ENCODE peak calls at places on chromosomes 11 and 22, in five cellular contexts. S is colonic mucosa, N is cardiac muscle cell, L is neural progenitor cell, A is psoas muscle. F is an unnamed sample.

GRCh38 chr11:71062199-71062598 is 190.2 kb downstream of the SHANK2 start:
- DNase-seq in S (no peak), A (no peak), N (no peak), L (no peak), F (no peak)

GRCh38 chr11:64026575-64027213 is 9.0 kb upstream of the FLRT1 start:
- DNase-seq in L (no peak), N (no peak), A (no peak), S (no peak), F (no peak)

GRCh38 chr11:126341760-126342161 is 13.7 kb upstream of the ST3GAL4 start:
- DNase-seq in N (peak; percentile 71), S (no peak), L (no peak), A (peak; percentile 8), F (no peak)

GRCh38 chr11:135075740-135076139 is 663.7 kb upstream of the B3GAT1 start:
- DNase-seq in N (peak; percentile 19), L (peak; percentile 52), A (peak; percentile 69), S (peak; percentile 53), F (no peak)

GRCh38 chr11:107563702-107564101 is 1.8 kb downstream of the ALKBH8 start:
- DNase-seq in A (no peak), N (peak; percentile 74), L (peak; percentile 40), S (peak; percentile 35), F (peak; percentile 9)

GRCh38 chr11:62546244-62546936 is at the start of gene AHNAK:
- DNase-seq in S (peak; percentile 92), L (peak; percentile 86), N (peak; percentile 73), A (peak; percentile 93), F (peak; percentile 57)

GRCh38 chr11:119192111-119192510 is 6.8 kb downstream of the NHERF4 start:
- DNase-seq in N (peak; percentile 33), S (no peak), A (no peak), L (no peak), F (no peak)

GRCh38 chr11:69392104-69392653 is 89.3 kb upstream of the LINC01488 start:
- DNase-seq in S (no peak), A (peak; percentile 51), L (no peak), N (no peak), F (no peak)

GRCh38 chr11:59898652-59899051 is 20.1 kb downstream of the OOSP3 start:
- DNase-seq in N (no peak), L (no peak), S (no peak), A (no peak), F (no peak)

GRCh38 chr11:8988329-8989234 is 15.2 kb downstream of the NRIP3 start:
- DNase-seq in L (no peak), S (no peak), N (peak; percentile 15), A (no peak), F (no peak)

GRCh38 chr22:38795569-38795968 is 1.6 kb upstream of the DNAL4 start:
- DNase-seq in L (no peak), S (no peak), A (no peak), N (no peak), F (no peak)

GRCh38 chr22:37427128-37427710 is at the start of gene ELFN2:
- DNase-seq in S (no peak), L (peak; percentile 61), A (no peak), N (peak; percentile 54), F (no peak)

GRCh38 chr22:37733625-37734401 is 37.0 kb downstream of the TRIOBP start:
- DNase-seq in L (no peak), S (peak; percentile 51), A (no peak), N (no peak), F (no peak)

GRCh38 chr11:1540074-1540473 is 32.0 kb downstream of the DUSP8 start:
- DNase-seq in N (no peak), A (no peak), S (no peak), L (no peak), F (peak; percentile 5)

GRCh38 chr11:133029096-133029495 is 503.2 kb downstream of the OPCML start:
- DNase-seq in N (no peak), L (no peak), S (no peak), A (no peak), F (no peak)

GRCh38 chr11:34564807-34565241 is 51.2 kb upstream of the ELF5 start:
- DNase-seq in N (no peak), L (no peak), A (peak; percentile 55), S (no peak), F (no peak)

GRCh38 chr11:109892321-109892794 is 200.8 kb upstream of the ZC3H12C start:
- DNase-seq in A (no peak), N (no peak), L (no peak), S (no peak), F (no peak)

GRCh38 chr11:877565-877964 is 33.0 kb downstream of the CHID1 start:
- DNase-seq in L (peak; percentile 48), N (no peak), S (no peak), A (no peak), F (no peak)

GRCh38 chr11:15038963-15039362 is 34.4 kb upstream of the CALCB start:
- DNase-seq in A (no peak), L (peak; percentile 23), N (peak; percentile 2), S (no peak), F (no peak)

GRCh38 chr11:6320411-6321207 is at the start of gene CAVIN3:
- DNase-seq in N (peak; percentile 89), L (peak; percentile 73), A (peak; percentile 92), S (peak; percentile 77), F (no peak)

GRCh38 chr22:44180706-44181032 is at the start of gene PARVG:
- DNase-seq in L (no peak), S (no peak), N (no peak), A (no peak), F (peak; percentile 10)

GRCh38 chr11:69744435-69744834 is 30.7 kb downstream of the FGF4 start:
- DNase-seq in S (no peak), N (peak; percentile 92), A (no peak), L (no peak), F (no peak)

GRCh38 chr11:36016709-36017108 is 72.8 kb downstream of the LDLRAD3 start:
- DNase-seq in S (no peak), A (no peak), L (no peak), N (no peak), F (no peak)

GRCh38 chr11:2206291-2206690 is 34.7 kb upstream of the TH start:
- DNase-seq in L (no peak), N (no peak), S (peak; percentile 20), A (peak; percentile 40), F (no peak)

GRCh38 chr11:118401151-118401879 is at the start of gene ATP5MG:
- DNase-seq in L (peak; percentile 96), S (peak; percentile 94), A (peak; percentile 96), N (peak; percentile 94), F (peak; percentile 95)

GRCh38 chr11:10067629-10068300 is 226.3 kb downstream of the SBF2 start:
- DNase-seq in S (no peak), L (peak; percentile 3), N (no peak), A (no peak), F (no peak)

GRCh38 chr22:46086577-46087335 is 63.6 kb upstream of the PPARA start:
- DNase-seq in A (peak; percentile 70), S (no peak), N (no peak), L (no peak), F (no peak)

GRCh38 chr11:119166368-119167076 is 2.0 kb upstream of the NLRX1 start:
- DNase-seq in A (peak; percentile 15), L (no peak), N (peak; percentile 38), S (no peak), F (no peak)

GRCh38 chr11:68930991-68931855 is 27.5 kb downstream of the IGHMBP2 start:
- DNase-seq in S (no peak), A (no peak), L (no peak), N (no peak), F (no peak)

GRCh38 chr22:47381240-47381639 is 618.8 kb downstream of the TBC1D22A start:
- DNase-seq in A (no peak), L (no peak), N (no peak), S (no peak), F (no peak)

GRCh38 chr11:68976563-68976962 is 4.2 kb downstream of the MRGPRD start:
- DNase-seq in L (no peak), N (no peak), A (peak; percentile 41), S (no peak), F (no peak)

GRCh38 chr22:29733362-29734322 is 13.8 kb downstream of the CABP7 start:
- DNase-seq in A (peak; percentile 81), L (no peak), S (peak; percentile 39), N (no peak), F (no peak)

GRCh38 chr11:125382211-125382807 is 113.8 kb downstream of the FEZ1 start:
- DNase-seq in N (no peak), A (no peak), S (no peak), L (no peak), F (no peak)

DNA sequence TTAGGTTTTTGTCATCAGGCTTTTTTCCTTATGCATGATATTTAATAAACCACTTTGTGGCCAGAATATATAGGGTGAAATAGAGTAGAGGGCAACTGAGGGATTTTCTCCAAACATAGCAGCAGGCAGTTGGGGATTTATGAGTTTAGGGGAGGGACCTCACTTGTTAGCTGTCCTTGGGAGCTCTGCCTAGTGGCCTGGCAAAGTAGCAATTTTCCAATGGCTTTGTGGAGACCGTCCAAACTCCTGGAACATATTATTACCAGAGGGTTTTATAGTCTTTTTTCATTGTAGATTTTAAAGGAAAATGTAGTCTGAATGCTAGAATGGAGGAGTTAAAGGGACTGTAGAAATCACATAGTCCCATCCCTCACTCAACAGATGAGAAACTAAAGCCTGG is 32.2 kb downstream of the AMOTL1 start:
- DNase-seq in S (peak; percentile 30), A (no peak), N (no peak), L (no peak), F (no peak)
- H3K27ac ChIP-seq in S (no peak overlapping the region), A (peak overlapping the region; percentile 92), N (no peak overlapping the region), L (no peak overlapping the region), F (no peak overlapping the region)

DNA sequence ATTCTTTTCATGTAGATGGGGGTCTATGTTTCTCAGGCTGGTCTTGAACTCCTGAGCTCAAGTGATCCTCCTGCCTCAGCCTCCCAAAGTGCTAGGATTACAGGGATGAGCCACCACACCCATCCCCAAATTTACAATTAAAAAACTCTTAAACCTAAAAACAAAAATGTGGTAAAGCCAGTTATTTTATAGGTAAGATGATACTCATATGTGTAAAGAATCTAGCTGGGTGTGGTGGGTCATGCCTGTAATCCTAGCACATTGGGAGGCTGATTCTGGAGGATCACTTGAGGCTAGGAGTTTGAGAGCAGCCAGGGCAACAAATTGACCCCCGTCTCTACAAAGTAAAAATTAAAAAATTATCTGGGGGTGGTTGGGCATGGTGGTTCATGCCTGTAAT is 4.0 kb upstream of the RBM14 start:
- DNase-seq in N (no peak), A (no peak), L (no peak), S (no peak), F (no peak)
- H3K27ac ChIP-seq in N (no peak overlapping the region), A (no peak overlapping the region), L (no peak overlapping the region), S (no peak overlapping the region), F (no peak overlapping the region)

DNA sequence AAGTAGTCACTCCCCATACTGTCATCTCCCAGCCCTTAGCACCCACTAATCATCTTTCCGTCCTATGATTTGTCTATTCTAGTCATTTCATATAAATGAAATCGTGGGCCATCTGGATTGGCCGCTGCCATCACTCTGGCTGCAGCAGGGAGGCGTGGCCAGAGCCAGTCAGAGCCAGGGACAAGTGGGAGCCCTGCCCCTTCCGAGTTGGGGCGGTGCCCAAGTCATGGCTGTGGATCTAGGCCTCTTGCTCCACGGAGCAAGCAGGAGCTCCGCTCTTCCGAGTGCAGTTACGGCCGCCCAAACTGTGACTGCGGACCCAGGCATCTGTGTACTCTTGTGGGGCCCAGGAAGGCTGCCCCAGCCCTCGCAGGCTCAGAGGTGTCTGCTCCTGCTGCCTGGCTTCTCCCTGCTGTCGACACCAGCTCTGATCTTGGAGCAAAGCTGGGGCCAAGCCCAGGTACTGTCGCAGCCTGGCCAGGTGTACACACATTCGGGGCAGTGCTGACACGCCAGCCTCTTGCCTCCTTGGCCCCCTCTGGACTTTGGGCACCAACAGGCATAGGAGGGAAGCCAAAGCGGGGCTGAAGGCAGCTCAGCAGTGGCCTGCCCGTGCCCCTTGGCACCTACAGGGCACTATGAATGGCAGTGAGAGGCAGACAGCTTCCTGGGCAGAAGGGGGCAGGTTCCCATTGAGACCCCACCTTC is 8.4 kb downstream of the MRPL48 start:
- DNase-seq in A (peak; percentile 56), S (no peak), L (peak; percentile 26), N (no peak), F (no peak)
- H3K27ac ChIP-seq in A (no peak overlapping the region), S (no peak overlapping the region), L (no peak overlapping the region), N (peak overlapping the region; percentile 19), F (no peak overlapping the region)

GRCh38 chr11:95991545-95991944 is 67.6 kb upstream of the MTMR2 start:
- DNase-seq in N (no peak), S (no peak), A (no peak), L (no peak), F (no peak)
- H3K27ac ChIP-seq in N (no peak overlapping the region), S (peak overlapping the region; percentile 28), A (no peak overlapping the region), L (no peak overlapping the region), F (no peak overlapping the region)

F was measured in CD8-positive, alpha-beta T cell.